ENCODE peak calls at places on chromosomes 16 and 17, in four cellular contexts. V is body of pancreas, A is lung, X is fibroblast of the aortic adventitia. G is an unnamed sample.

GRCh38 chr17:29778936-29779811 is 150.9 kb downstream of the SSH2 start:
- DNase-seq in V (peak), A (peak), X (peak), G (no peak)

GRCh38 chr16:66265106-66265415 is 101.4 kb upstream of the CDH5 start:
- DNase-seq in V (no peak), A (no peak), X (no peak), G (no peak)

GRCh38 chr17:70525976-70526375 is 356.6 kb downstream of the KCNJ2 start:
- DNase-seq in V (no peak), A (no peak), X (no peak), G (no peak)

GRCh38 chr17:40515491-40516041 is 14.1 kb upstream of the TNS4 start:
- DNase-seq in V (no peak), A (no peak), X (no peak), G (no peak)

GRCh38 chr16:1900452-1900774 is 17.8 kb downstream of the HS3ST6 start:
- DNase-seq in V (no peak), A (no peak), X (no peak), G (no peak)

GRCh38 chr16:87658564-87659225 is 56.4 kb downstream of the JPH3 start:
- DNase-seq in V (no peak), A (no peak), X (no peak), G (no peak)

GRCh38 chr17:9886141-9886930 is 18.7 kb downstream of the RCVRN start:
- DNase-seq in V (no peak), A (no peak), X (no peak), G (no peak)

GRCh38 chr16:7405166-7405565 is 72.5 kb downstream of the RBFOX1 start:
- DNase-seq in V (peak), A (peak), X (no peak), G (peak)

GRCh38 chr16:84862804-84863484 is 43.2 kb downstream of the CRISPLD2 start:
- DNase-seq in V (no peak), A (no peak), X (peak), G (no peak)

GRCh38 chr17:72136692-72137550 is 16.1 kb downstream of the SOX9 start:
- DNase-seq in V (no peak), A (no peak), X (peak), G (no peak)

GRCh38 chr16:66476328-66477027 is 49.4 kb downstream of the BEAN1 start:
- DNase-seq in V (no peak), A (no peak), X (no peak), G (no peak)

GRCh38 chr17:40822132-40822812 is at the start of gene KRT10:
- DNase-seq in V (no peak), A (no peak), X (no peak), G (no peak)

GRCh38 chr16:28511031-28511430 is 4.4 kb upstream of the IL27 start:
- DNase-seq in V (no peak), A (no peak), X (no peak), G (no peak)

GRCh38 chr17:18219016-18219415 is 6.4 kb upstream of the LLGL1 start:
- DNase-seq in V (no peak), A (no peak), X (peak), G (no peak)

DNA sequence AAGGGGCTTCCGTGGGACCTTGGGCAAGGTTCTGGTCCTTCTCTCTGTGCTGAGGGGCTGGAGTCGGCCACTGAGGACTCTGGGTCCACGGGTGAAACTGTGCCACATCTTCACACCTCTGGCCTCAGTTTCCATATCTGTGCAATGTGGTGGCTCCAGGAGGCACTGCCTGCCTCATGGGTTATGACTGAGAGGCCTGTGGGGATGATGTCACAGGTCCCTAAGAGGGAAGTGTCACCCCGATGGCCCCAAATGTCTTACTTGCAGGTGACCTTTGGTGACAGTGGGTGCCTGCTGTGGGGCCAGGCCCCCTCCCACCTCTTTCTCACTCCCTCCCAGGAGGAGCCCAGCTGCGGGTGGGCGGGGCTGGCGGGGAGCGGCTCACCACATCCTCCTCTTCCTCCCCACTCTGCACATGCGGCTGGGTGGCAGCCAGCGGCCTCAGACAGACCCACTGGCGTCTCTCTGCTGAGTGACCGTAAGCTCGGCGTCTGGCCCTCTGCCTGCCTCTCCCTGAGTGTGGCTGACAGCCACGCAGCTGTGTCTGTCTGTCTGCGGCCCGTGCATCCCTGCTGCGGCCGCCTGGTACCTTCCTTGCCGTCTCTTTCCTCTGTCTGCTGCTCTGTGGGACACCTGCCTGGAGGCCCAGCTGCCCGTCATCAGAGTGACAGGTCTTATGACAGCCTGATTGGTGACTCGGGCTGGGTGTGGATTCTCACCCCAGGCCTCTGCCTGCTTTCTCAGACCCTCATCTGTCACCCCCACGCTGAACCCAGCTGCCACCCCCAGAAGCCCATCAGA is at the start of gene IL21R:
- DNase-seq in V (peak), A (peak), X (peak), G (no peak)
- H3K4me3 ChIP-seq in V (no peak), A (peak), X (no peak), G (no peak)

GRCh38 chr17:27457405-27457730 is 1.1 kb downstream of the KSR1 start:
- DNase-seq in V (no peak), A (no peak), X (no peak), G (no peak)

GRCh38 chr17:27456681-27457404 is 595 bp downstream of the KSR1 start:
- DNase-seq in V (peak), A (no peak), X (no peak), G (no peak)

GRCh38 chr17:27459433-27459832 is 3.2 kb downstream of the KSR1 start:
- DNase-seq in V (no peak), A (no peak), X (no peak), G (no peak)

GRCh38 chr17:27458524-27458908 is 2.3 kb downstream of the KSR1 start:
- DNase-seq in V (no peak), A (no peak), X (no peak), G (no peak)

GRCh38 chr17:27457731-27458523 is 1.7 kb downstream of the KSR1 start:
- DNase-seq in V (no peak), A (no peak), X (peak), G (no peak)
- TF ChIP-seq CTCF in V (no peak), A (no peak), X (no peak), G (no peak)

GRCh38 chr16:89324056-89325010 is 106.8 kb downstream of the ZNF778 start:
- DNase-seq in V (peak), A (no peak), X (peak), G (no peak)

GRCh38 chr16:89322381-89323119 is 105.0 kb downstream of the ZNF778 start:
- DNase-seq in V (no peak), A (peak), X (peak), G (no peak)

GRCh38 chr16:89323120-89323960 is 105.8 kb downstream of the ZNF778 start:
- DNase-seq in V (peak), A (no peak), X (no peak), G (no peak)

GRCh38 chr16:89326721-89327120 is 109.2 kb downstream of the ZNF778 start:
- DNase-seq in V (peak), A (no peak), X (no peak), G (no peak)

GRCh38 chr16:89325861-89326471 is 108.5 kb downstream of the ZNF778 start:
- DNase-seq in V (peak), A (peak), X (peak), G (no peak)
- H3K4me3 ChIP-seq in V (no peak), A (no peak), X (peak), G (no peak)

GRCh38 chr17:39261286-39261685 is 35.5 kb upstream of the STAC2 start:
- DNase-seq in V (no peak), A (no peak), X (no peak), G (no peak)
- TF ChIP-seq CTCF in V (no peak), A (no peak), X (peak), G (peak)

GRCh38 chr17:381941-382643 is 29.5 kb upstream of the RPH3AL start:
- DNase-seq in V (no peak), A (no peak), X (no peak), G (no peak)

GRCh38 chr17:384622-385194 is 32.1 kb upstream of the RPH3AL start:
- DNase-seq in V (no peak), A (no peak), X (no peak), G (no peak)

GRCh38 chr17:385195-385835 is 32.7 kb upstream of the RPH3AL start:
- DNase-seq in V (peak), A (peak), X (no peak), G (no peak)

GRCh38 chr17:383771-384621 is 31.4 kb upstream of the RPH3AL start:
- DNase-seq in V (no peak), A (no peak), X (no peak), G (no peak)

DNA sequence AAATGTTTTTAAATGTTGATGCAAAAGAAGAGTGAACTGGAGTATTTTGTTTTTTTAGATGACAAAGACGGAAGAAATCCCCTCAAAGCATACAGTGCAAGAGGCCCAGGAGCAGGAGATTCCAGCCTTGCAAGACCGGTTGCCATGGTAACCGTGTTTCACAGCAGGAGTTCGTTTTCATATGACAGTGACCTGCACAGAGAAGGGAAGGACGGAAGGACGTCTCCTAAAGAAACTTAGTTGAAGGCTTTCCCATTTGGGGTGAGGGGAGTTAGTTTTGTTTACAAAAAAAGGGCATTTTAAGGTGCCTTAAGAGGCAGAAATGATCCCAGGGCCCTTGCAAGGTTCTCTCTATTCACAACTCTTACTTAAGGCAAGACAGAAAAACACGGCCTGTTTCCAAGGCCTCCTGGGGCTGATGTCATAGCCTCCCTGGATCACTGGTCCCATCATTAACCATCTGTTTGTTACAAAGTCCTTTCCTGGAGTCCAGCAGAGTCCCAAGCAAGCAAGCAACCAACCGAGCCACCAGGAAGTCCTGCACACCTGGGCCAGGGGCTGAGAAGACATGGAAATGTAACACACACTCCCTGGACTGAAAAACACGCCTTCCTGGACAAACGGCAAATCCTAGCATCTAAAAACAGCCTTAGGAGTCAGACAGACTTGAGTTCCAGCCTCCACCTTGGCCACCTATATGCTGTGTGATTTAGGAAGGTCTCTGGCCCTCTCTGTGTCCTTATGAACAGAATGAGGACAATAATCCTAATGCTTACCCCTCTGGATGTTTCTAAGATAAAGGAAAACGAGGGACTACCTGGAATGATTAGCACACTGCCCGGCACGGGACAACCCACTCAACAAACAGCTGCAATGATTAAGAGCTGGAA is 30.3 kb upstream of the RPH3AL start:
- DNase-seq in V (peak), A (no peak), X (peak), G (peak)
- H3K4me3 ChIP-seq in V (no peak), A (no peak), X (no peak), G (no peak)

GRCh38 chr17:46851029-46851741 is at the start of gene WNT9B:
- DNase-seq in V (peak), A (no peak), X (no peak), G (no peak)
- TF ChIP-seq CTCF in V (no peak), A (no peak), X (no peak), G (peak)

GRCh38 chr17:48723555-48724239 is 712 bp downstream of the PRAC2 start:
- DNase-seq in V (no peak), A (no peak), X (no peak), G (no peak)

GRCh38 chr17:48724241-48725004 is 1.4 kb downstream of the PRAC2 start:
- DNase-seq in V (peak), A (peak), X (peak), G (no peak)

GRCh38 chr17:48725005-48725293 is 2.0 kb downstream of the PRAC2 start:
- DNase-seq in V (no peak), A (no peak), X (no peak), G (no peak)

GRCh38 chr17:48722201-48722907 is at the start of gene PRAC1:
- DNase-seq in V (no peak), A (no peak), X (no peak), G (peak)

DNA sequence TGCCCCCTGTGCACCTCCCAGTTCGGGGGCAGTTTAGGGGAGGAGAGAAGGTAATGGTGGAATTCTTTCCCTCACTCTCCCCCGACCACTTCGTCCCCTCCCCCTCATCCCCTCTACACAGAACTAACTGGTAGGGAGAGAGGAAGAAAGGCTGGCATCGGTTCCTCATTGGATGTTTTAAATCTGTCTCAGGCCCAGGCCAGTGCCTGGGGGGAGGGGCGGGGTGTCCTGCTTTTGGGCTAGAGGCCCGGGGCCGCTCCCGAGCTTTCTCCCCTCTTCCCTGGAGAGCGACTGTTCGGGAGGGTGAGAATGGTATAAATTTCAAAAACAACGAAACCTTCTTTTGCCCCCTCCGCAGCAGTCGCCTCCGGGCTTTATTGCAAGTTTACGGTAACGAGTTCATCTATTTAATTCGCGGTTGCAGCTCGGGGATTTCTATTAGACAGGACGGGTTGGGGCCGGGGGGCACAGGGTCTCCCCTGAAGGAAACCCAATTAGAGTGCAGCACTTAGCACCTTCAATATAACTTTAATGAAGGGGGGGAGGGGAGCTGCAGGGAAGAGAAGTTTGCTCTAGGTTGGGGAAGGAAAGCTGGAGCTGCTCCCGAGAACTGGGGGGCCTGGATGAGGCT is at the start of gene PRAC2:
- DNase-seq in V (no peak), A (no peak), X (no peak), G (peak)
- H3K4me3 ChIP-seq in V (no peak), A (no peak), X (no peak), G (peak)

DNA sequence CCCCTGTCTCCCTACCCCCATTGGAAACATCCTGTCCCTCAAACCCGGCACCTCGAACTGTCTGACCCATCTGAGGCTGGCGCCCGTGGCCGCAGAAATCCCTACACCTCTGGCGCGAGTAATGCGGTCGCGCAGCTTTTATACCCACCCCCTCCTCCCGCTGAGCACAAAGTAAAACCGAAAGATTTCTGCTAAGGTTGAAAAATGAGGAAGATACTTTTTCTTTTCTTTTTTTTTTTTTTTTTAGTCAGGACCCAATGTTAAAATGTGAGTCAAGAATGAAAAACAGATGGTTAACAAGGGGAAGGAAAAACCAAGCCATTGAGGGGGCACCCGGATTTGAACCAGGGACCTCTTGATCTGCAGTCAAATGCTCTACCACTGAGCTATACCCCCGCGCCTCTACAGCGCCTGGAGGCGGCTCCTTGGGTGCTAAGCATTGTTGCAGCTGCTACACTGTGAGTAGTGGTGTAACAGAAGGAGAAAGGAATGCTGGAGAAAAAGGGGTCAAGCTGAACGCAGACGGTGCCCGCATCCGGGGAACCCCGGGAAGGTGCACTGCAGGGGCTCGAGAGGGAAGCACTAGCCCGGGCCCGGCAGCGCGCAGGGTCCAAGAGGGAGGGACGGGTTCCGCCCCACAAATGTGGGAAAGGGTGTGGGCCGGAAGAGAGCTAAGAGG is 751 bp upstream of the LASP1 start:
- DNase-seq in V (peak), A (peak), X (peak), G (no peak)
- TF ChIP-seq CTCF in V (no peak), A (no peak), X (peak), G (peak)

G was measured in LNCaP clone FGC.